ENCODE peak calls at places on chromosome 12, in nine cellular contexts. U is lower lobe of right lung; D is coronary artery; R is fibroblast of the aortic adventitia; Y is DMS 273 treated with DMSO at 0.1 percent for 48 hours; C is HuH-7; V is activated T-cell treated with anti-CD3 and anti-CD28 coated beads, Interleukin-2, amount 50 U/mL, for 72 hours; G is naive thymus-derived CD4-positive, alpha-beta T cell; J is cardiac muscle cell. Z is an unnamed sample.

GRCh38 chr12:21151184-21151583 is 20.2 kb downstream of the SLCO1B1 start:
- DNase-seq in U (no peak), D (no peak), R (no peak), Y (no peak), C (no peak), V (no peak), G (no peak), J (no peak), Z (no peak)

GRCh38 chr12:28023156-28023887 is 50.8 kb upstream of the PTHLH start:
- DNase-seq in U (no peak), D (no peak), R (peak), Y (no peak), C (no peak), V (no peak), G (no peak), J (no peak), Z (no peak)

GRCh38 chr12:79083181-79083580 is 218.6 kb downstream of the SYT1 start:
- DNase-seq in U (no peak), D (no peak), R (peak), Y (no peak), C (no peak), V (no peak), G (no peak), J (no peak), Z (no peak)

GRCh38 chr12:120429368-120429767 is 8.5 kb upstream of the COX6A1 start:
- DNase-seq in U (no peak), D (no peak), R (no peak), Y (no peak), C (no peak), V (no peak), G (no peak), J (no peak), Z (no peak)

GRCh38 chr12:55631743-55632142 is 4.9 kb upstream of the OR10P1 start:
- DNase-seq in U (no peak), D (no peak), R (no peak), Y (no peak), C (no peak), V (no peak), G (no peak), J (no peak), Z (no peak)

GRCh38 chr12:28930704-28931103 is 218.4 kb upstream of the FAR2 start:
- DNase-seq in U (no peak), D (no peak), R (no peak), Y (no peak), C (no peak), V (no peak), G (no peak), J (no peak), Z (no peak)

GRCh38 chr12:114681149-114681849 is 2.7 kb downstream of the TBX3 start:
- DNase-seq in U (no peak), D (no peak), R (peak), Y (no peak), C (no peak), V (no peak), G (no peak), J (no peak), Z (no peak)

GRCh38 chr12:8081228-8081920 is 700 bp upstream of the NECAP1 start:
- DNase-seq in U (no peak), D (no peak), R (peak), Y (no peak), C (peak), V (peak), G (peak), J (peak), Z (no peak)

GRCh38 chr12:98709022-98709421 is 63.9 kb downstream of the APAF1 start:
- DNase-seq in U (no peak), D (no peak), R (no peak), Y (no peak), C (no peak), V (no peak), G (no peak), J (no peak), Z (no peak)

GRCh38 chr12:10623131-10623530 is 9.7 kb upstream of the MAGOHB start:
- DNase-seq in U (no peak), D (no peak), R (no peak), Y (no peak), C (no peak), V (no peak), G (no peak), J (no peak), Z (no peak)